ENCODE peak calls at places on chromosomes 16 and 17, in nine cellular contexts. J is IMR-90, B is tibial nerve, G is testis, H is ovary, W is esophagus squamous epithelium, T is transverse colon, V is endothelial cell of umbilical vein, F is sigmoid colon. M is an unnamed sample.

GRCh38 chr16:64412578-64413280 is 709.1 kb downstream of the CDH11 start:
- DNase-seq in V (no peak), F (no peak), H (no peak), W (no peak), G (no peak), J (peak; percentile 69), T (no peak), B (no peak), M (no peak)

GRCh38 chr17:38425744-38426143 is 2.5 kb upstream of the ARHGAP23 start:
- DNase-seq in T (no peak), F (peak; percentile 78), J (no peak), W (no peak), V (peak; percentile 86), H (no peak), G (no peak), B (no peak), M (peak; percentile 74)

GRCh38 chr17:50593321-50593720 is 32.8 kb downstream of the CACNA1G start:
- DNase-seq in H (no peak), V (no peak), W (no peak), B (no peak), F (no peak), T (no peak), J (no peak), G (peak; percentile 52), M (no peak)

GRCh38 chr17:17241656-17242055 is 4.7 kb upstream of the FLCN start:
- DNase-seq in V (no peak), F (no peak), T (no peak), J (no peak), W (no peak), H (no peak), G (no peak), B (no peak), M (no peak)

GRCh38 chr17:57587201-57587870 is 157.8 kb downstream of the CCDC182 start:
- DNase-seq in T (no peak), W (no peak), F (no peak), H (no peak), V (no peak), J (no peak), B (no peak), G (no peak), M (no peak)

GRCh38 chr17:44672479-44673093 is 16.3 kb downstream of the MEIOC start:
- DNase-seq in V (peak; percentile 44), J (peak; percentile 34), H (no peak), T (no peak), B (no peak), G (no peak), F (no peak), W (no peak), M (no peak)

GRCh38 chr17:2613089-2613808 is 19.8 kb downstream of the PAFAH1B1 start:
- DNase-seq in B (no peak), G (no peak), F (no peak), V (no peak), T (no peak), J (no peak), H (no peak), W (no peak), M (no peak)

GRCh38 chr17:20721151-20721550 is 141.6 kb downstream of the CDRT15L2 start:
- DNase-seq in G (peak; percentile 43), B (no peak), H (no peak), W (no peak), F (no peak), T (no peak), J (no peak), V (no peak), M (no peak)

GRCh38 chr17:61284746-61285145 is 114.9 kb upstream of the TBX2 start:
- DNase-seq in W (no peak), G (no peak), V (no peak), B (no peak), T (no peak), J (no peak), F (no peak), H (no peak), M (no peak)

GRCh38 chr17:79974786-79975497 is 60.7 kb downstream of the TBC1D16 start:
- DNase-seq in T (no peak), V (no peak), W (no peak), G (no peak), B (no peak), F (peak; percentile 49), J (no peak), H (peak; percentile 50), M (no peak)

GRCh38 chr16:88705076-88705684 is 1.0 kb downstream of the RNF166 start:
- DNase-seq in V (peak; percentile 22), B (no peak), F (no peak), H (no peak), J (peak; percentile 34), T (peak; percentile 44), G (no peak), W (no peak), M (no peak)

GRCh38 chr16:31258366-31258765 is 1.4 kb upstream of the ITGAM start:
- DNase-seq in W (no peak), V (no peak), J (no peak), H (no peak), G (no peak), B (no peak), T (no peak), F (no peak), M (no peak)

GRCh38 chr17:31525801-31526549 is 134.5 kb downstream of the RAB11FIP4 start:
- DNase-seq in J (no peak), H (no peak), F (no peak), W (no peak), T (no peak), B (no peak), V (no peak), G (no peak), M (no peak)

GRCh38 chr17:31524926-31525800 is 133.7 kb downstream of the RAB11FIP4 start:
- DNase-seq in T (peak; percentile 91), G (peak; percentile 91), W (peak; percentile 26), H (peak; percentile 81), F (peak; percentile 88), B (peak; percentile 79), V (peak; percentile 51), J (peak; percentile 93), M (peak; percentile 67)

GRCh38 chr17:31522987-31523495 is 131.6 kb downstream of the RAB11FIP4 start:
- DNase-seq in V (no peak), T (no peak), G (no peak), J (no peak), W (no peak), F (no peak), B (no peak), H (no peak), M (no peak)

GRCh38 chr17:31522284-31522931 is 130.9 kb downstream of the RAB11FIP4 start:
- DNase-seq in V (no peak), J (no peak), T (no peak), G (no peak), H (no peak), B (no peak), W (no peak), F (no peak), M (no peak)

DNA sequence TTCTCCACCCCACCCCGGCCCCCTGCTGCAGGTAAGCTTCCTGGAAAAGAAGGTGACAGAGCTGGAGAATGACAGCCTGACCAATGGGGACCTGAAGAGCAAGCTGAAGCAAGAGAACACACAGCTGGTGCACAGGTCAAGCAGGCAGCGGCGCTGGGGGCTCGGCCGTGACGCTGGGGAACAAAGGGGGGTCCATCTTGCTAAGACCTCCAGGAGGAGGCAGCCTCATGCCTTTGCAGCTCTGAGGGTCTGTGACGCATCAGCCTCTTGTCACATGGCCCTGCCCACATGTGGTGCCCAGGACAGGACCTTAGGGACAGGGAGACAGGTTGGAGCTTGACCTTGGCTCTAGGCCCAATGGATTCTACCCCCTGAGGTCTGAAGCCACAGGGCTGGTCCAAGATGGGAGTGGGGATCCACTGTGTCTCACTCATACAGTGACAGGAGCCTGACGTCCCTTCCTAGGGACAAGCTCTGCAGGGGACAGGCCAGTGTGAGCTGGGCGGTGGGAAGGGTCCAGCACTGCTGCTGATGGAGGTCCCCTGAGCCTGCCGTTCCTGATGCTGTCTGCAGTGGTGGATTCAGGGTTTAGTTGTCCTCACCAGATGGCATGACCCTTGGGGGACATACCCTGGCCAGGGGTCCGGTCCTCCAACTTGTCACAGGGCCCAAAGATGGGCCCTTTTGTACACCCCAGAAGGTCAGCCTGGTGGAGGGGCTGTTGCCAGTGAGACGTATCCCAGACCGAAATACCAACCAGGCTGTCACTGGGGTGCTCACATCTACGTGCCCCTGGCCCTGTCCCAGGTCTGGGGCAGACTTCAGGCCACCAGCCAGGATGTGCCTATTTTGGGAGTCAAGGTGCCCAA is 132.6 kb downstream of the RAB11FIP4 start:
- DNase-seq in T (no peak), V (no peak), W (no peak), F (no peak), G (no peak), B (no peak), J (no peak), H (no peak), M (no peak)
- TF ChIP-seq POLR2A in T (no peak), V (no peak), W (no peak), F (no peak), G (no peak), B (no peak), J (no peak), H (no peak), M (no peak)

GRCh38 chr17:41212524-41213169 is 13.8 kb upstream of the KRTAP9-2 start:
- DNase-seq in F (no peak), T (no peak), B (no peak), W (no peak), J (no peak), G (no peak), V (no peak), H (no peak), M (no peak)
- H3K27me3 ChIP-seq in F (no peaks in the 10 kb centered on the region), T (peaks cover 12% of the 10 kb centered on the region), B (no peaks in the 10 kb centered on the region), W (no peaks in the 10 kb centered on the region), J (peaks cover 4% of the 10 kb centered on the region), G (no peaks in the 10 kb centered on the region), V (no peaks in the 10 kb centered on the region), H (no peaks in the 10 kb centered on the region), M (no peaks in the 10 kb centered on the region)

GRCh38 chr17:18256351-18256750 is 2.2 kb downstream of the FLII start:
- DNase-seq in W (no peak), T (no peak), B (no peak), F (no peak), J (no peak), V (no peak), G (no peak), H (no peak), M (no peak)

GRCh38 chr17:18258356-18259038 is at the start of gene FLII:
- DNase-seq in J (peak; percentile 17), F (peak; percentile 78), V (peak; percentile 48), G (peak; percentile 64), T (peak; percentile 71), H (peak; percentile 73), B (no peak), W (no peak), M (no peak)

GRCh38 chr17:18256776-18257175 is 1.8 kb downstream of the FLII start:
- DNase-seq in B (no peak), J (no peak), T (no peak), H (no peak), W (no peak), G (no peak), V (no peak), F (no peak), M (no peak)

GRCh38 chr17:18257268-18257681 is 1.3 kb downstream of the FLII start:
- DNase-seq in W (no peak), F (no peak), J (no peak), V (no peak), B (no peak), G (no peak), T (peak; percentile 27), H (no peak), M (no peak)

GRCh38 chr17:18257747-18258355 is 687 bp downstream of the FLII start:
- DNase-seq in W (no peak), B (peak; percentile 53), T (peak; percentile 86), V (peak; percentile 65), F (peak; percentile 88), J (peak; percentile 62), G (peak; percentile 80), H (no peak), M (peak; percentile 68)
- TF ChIP-seq POLR2A in W (no peak), B (no peak), T (peak; percentile 70), V (no peak), F (no peak), J (no peak), G (no peak), H (no peak), M (no peak)

GRCh38 chr16:83705856-83706255 is 101.9 kb upstream of the HSBP1 start:
- DNase-seq in J (no peak), F (no peak), V (no peak), B (no peak), W (no peak), H (no peak), G (no peak), T (no peak), M (no peak)
- H3K27me3 ChIP-seq in J (no peaks in the 10 kb centered on the region), F (no peaks in the 10 kb centered on the region), V (no peaks in the 10 kb centered on the region), B (no peaks in the 10 kb centered on the region), W (no peaks in the 10 kb centered on the region), H (no peaks in the 10 kb centered on the region), G (no peaks in the 10 kb centered on the region), T (no peaks in the 10 kb centered on the region), M (no peaks in the 10 kb centered on the region)

M was measured in uterus.